ENCODE peak calls at places on chromosomes 13 and 19, in seven cellular contexts. One of them, this sample, is unnamed.

GRCh38 chr19:5880604-5881078 is 10.3 kb upstream of the FUT5 start:
- DNase-seq in MCF 10A: peak
- DNase-seq in adipocyte: peak
- DNase-seq in AG08395: peak
- DNase-seq in CD8-positive, alpha-beta T cell: no peak
- DNase-seq in left cardiac atrium: peak
- DNase-seq in NCI-H2029 treated with DMSO at 0.1 percent for 48 hours: peak
- DNase-seq in this sample: no peak

GRCh38 chr13:112732679-112733078 is 42.8 kb downstream of the ATP11A start:
- DNase-seq in MCF 10A: no peak
- DNase-seq in adipocyte: no peak
- DNase-seq in AG08395: no peak
- DNase-seq in CD8-positive, alpha-beta T cell: no peak
- DNase-seq in left cardiac atrium: no peak
- DNase-seq in NCI-H2029 treated with DMSO at 0.1 percent for 48 hours: no peak
- DNase-seq in this sample: no peak

GRCh38 chr13:66353664-66354063 is 876.5 kb downstream of the PCDH9 start:
- DNase-seq in MCF 10A: peak
- DNase-seq in adipocyte: peak
- DNase-seq in AG08395: no peak
- DNase-seq in CD8-positive, alpha-beta T cell: no peak
- DNase-seq in left cardiac atrium: no peak
- DNase-seq in NCI-H2029 treated with DMSO at 0.1 percent for 48 hours: peak
- DNase-seq in this sample: no peak

GRCh38 chr13:113448885-113449692 is 4.2 kb downstream of the ADPRHL1 start:
- DNase-seq in MCF 10A: peak
- DNase-seq in adipocyte: no peak
- DNase-seq in AG08395: peak
- DNase-seq in CD8-positive, alpha-beta T cell: peak
- DNase-seq in left cardiac atrium: no peak
- DNase-seq in NCI-H2029 treated with DMSO at 0.1 percent for 48 hours: peak
- DNase-seq in this sample: no peak

GRCh38 chr19:38852231-38853044 is 2.7 kb upstream of the HNRNPL start:
- DNase-seq in MCF 10A: peak
- DNase-seq in adipocyte: peak
- DNase-seq in AG08395: peak
- DNase-seq in CD8-positive, alpha-beta T cell: peak
- DNase-seq in left cardiac atrium: peak
- DNase-seq in NCI-H2029 treated with DMSO at 0.1 percent for 48 hours: no peak
- DNase-seq in this sample: no peak

GRCh38 chr13:113192902-113193301 is 15.6 kb downstream of the PCID2 start:
- DNase-seq in MCF 10A: peak
- DNase-seq in adipocyte: peak
- DNase-seq in AG08395: peak
- DNase-seq in CD8-positive, alpha-beta T cell: no peak
- DNase-seq in left cardiac atrium: no peak
- DNase-seq in NCI-H2029 treated with DMSO at 0.1 percent for 48 hours: no peak
- DNase-seq in this sample: no peak

GRCh38 chr13:23598371-23598770 is 28.2 kb downstream of the TNFRSF19 start:
- DNase-seq in MCF 10A: no peak
- DNase-seq in adipocyte: no peak
- DNase-seq in AG08395: no peak
- DNase-seq in CD8-positive, alpha-beta T cell: no peak
- DNase-seq in left cardiac atrium: no peak
- DNase-seq in NCI-H2029 treated with DMSO at 0.1 percent for 48 hours: no peak
- DNase-seq in this sample: no peak

GRCh38 chr19:3554254-3555083 is 2.9 kb downstream of the MFSD12 start:
- DNase-seq in MCF 10A: no peak
- DNase-seq in adipocyte: no peak
- DNase-seq in AG08395: no peak
- DNase-seq in CD8-positive, alpha-beta T cell: no peak
- DNase-seq in left cardiac atrium: no peak
- DNase-seq in NCI-H2029 treated with DMSO at 0.1 percent for 48 hours: no peak
- DNase-seq in this sample: no peak

GRCh38 chr13:110156186-110157065 is 150.5 kb downstream of the COL4A1 start:
- DNase-seq in MCF 10A: no peak
- DNase-seq in adipocyte: no peak
- DNase-seq in AG08395: no peak
- DNase-seq in CD8-positive, alpha-beta T cell: no peak
- DNase-seq in left cardiac atrium: no peak
- DNase-seq in NCI-H2029 treated with DMSO at 0.1 percent for 48 hours: no peak
- DNase-seq in this sample: no peak

GRCh38 chr19:11597202-11598102 is at the start of gene ZNF627:
- DNase-seq in MCF 10A: peak
- DNase-seq in adipocyte: peak
- DNase-seq in AG08395: peak
- DNase-seq in CD8-positive, alpha-beta T cell: peak
- DNase-seq in left cardiac atrium: peak
- DNase-seq in NCI-H2029 treated with DMSO at 0.1 percent for 48 hours: peak
- DNase-seq in this sample: peak

GRCh38 chr13:74005320-74006154 is 128.7 kb downstream of the KLF12 start:
- DNase-seq in MCF 10A: no peak
- DNase-seq in adipocyte: no peak
- DNase-seq in AG08395: no peak
- DNase-seq in CD8-positive, alpha-beta T cell: no peak
- DNase-seq in left cardiac atrium: no peak
- DNase-seq in NCI-H2029 treated with DMSO at 0.1 percent for 48 hours: no peak
- DNase-seq in this sample: no peak

GRCh38 chr19:2701361-2702169 is 929 bp downstream of the GNG7 start:
- DNase-seq in MCF 10A: no peak
- DNase-seq in adipocyte: no peak
- DNase-seq in AG08395: no peak
- DNase-seq in CD8-positive, alpha-beta T cell: no peak
- DNase-seq in left cardiac atrium: no peak
- DNase-seq in NCI-H2029 treated with DMSO at 0.1 percent for 48 hours: no peak
- DNase-seq in this sample: no peak

GRCh38 chr13:28220166-28220565 is 81.8 kb downstream of the PAN3 start:
- DNase-seq in MCF 10A: peak
- DNase-seq in adipocyte: peak
- DNase-seq in AG08395: no peak
- DNase-seq in CD8-positive, alpha-beta T cell: no peak
- DNase-seq in left cardiac atrium: no peak
- DNase-seq in NCI-H2029 treated with DMSO at 0.1 percent for 48 hours: no peak
- DNase-seq in this sample: no peak

GRCh38 chr19:4067396-4068057 is 828 bp upstream of the ZBTB7A start:
- DNase-seq in MCF 10A: no peak
- DNase-seq in adipocyte: peak
- DNase-seq in AG08395: no peak
- DNase-seq in CD8-positive, alpha-beta T cell: no peak
- DNase-seq in left cardiac atrium: no peak
- DNase-seq in NCI-H2029 treated with DMSO at 0.1 percent for 48 hours: no peak
- DNase-seq in this sample: no peak

GRCh38 chr19:35268546-35269424 is at the start of gene USF2:
- DNase-seq in MCF 10A: peak
- DNase-seq in adipocyte: peak
- DNase-seq in AG08395: peak
- DNase-seq in CD8-positive, alpha-beta T cell: peak
- DNase-seq in left cardiac atrium: peak
- DNase-seq in NCI-H2029 treated with DMSO at 0.1 percent for 48 hours: no peak
- DNase-seq in this sample: no peak

GRCh38 chr13:26760835-26761582 is 423 bp upstream of the GPR12 start:
- DNase-seq in MCF 10A: no peak
- DNase-seq in adipocyte: no peak
- DNase-seq in AG08395: no peak
- DNase-seq in CD8-positive, alpha-beta T cell: no peak
- DNase-seq in left cardiac atrium: no peak
- DNase-seq in NCI-H2029 treated with DMSO at 0.1 percent for 48 hours: no peak
- DNase-seq in this sample: no peak

This sample was measured in non-pigmented ciliary epithelial cell.